ENCODE peak calls at places on chromosome 7, in eight cellular contexts. S is stomach, K is K562, A is tibial nerve, Q is transverse colon, X is upper lobe of left lung, L is A549, I is sigmoid colon. J is an unnamed sample.

GRCh38 chr7:151299940-151300665 is 41.5 kb upstream of the NUB1 start:
- DNase-seq in I (no peak), L (no peak), Q (no peak), K (no peak), X (no peak), S (no peak), A (no peak), J (peak)

GRCh38 chr7:110568932-110569331 is 522.0 kb upstream of the LRRN3 start:
- DNase-seq in K (no peak), Q (no peak), A (no peak), L (no peak), S (no peak), X (no peak), I (no peak), J (no peak)

GRCh38 chr7:46099091-46099490 is 178.0 kb upstream of the IGFBP3 start:
- DNase-seq in S (no peak), X (no peak), K (no peak), A (no peak), L (no peak), Q (no peak), I (no peak), J (no peak)

GRCh38 chr7:141700291-141700847 is 1.6 kb downstream of the DENND11 start:
- DNase-seq in I (no peak), A (no peak), Q (no peak), X (no peak), K (no peak), S (no peak), L (no peak), J (no peak)

GRCh38 chr7:98993024-98993897 is 114.9 kb downstream of the TRRAP start:
- DNase-seq in A (no peak), S (no peak), I (peak), L (no peak), Q (no peak), X (peak), K (no peak), J (peak)

GRCh38 chr7:104908636-104909035 is 105.4 kb upstream of the KMT2E start:
- DNase-seq in K (no peak), A (no peak), S (no peak), Q (no peak), I (no peak), X (no peak), L (no peak), J (no peak)

GRCh38 chr7:136018104-136018503 is 40.9 kb upstream of the MTPN start:
- DNase-seq in X (no peak), L (no peak), S (no peak), A (no peak), Q (no peak), I (no peak), K (no peak), J (no peak)

GRCh38 chr7:35477609-35478008 is 217.3 kb downstream of the HERPUD2 start:
- DNase-seq in Q (no peak), K (no peak), A (no peak), S (no peak), X (no peak), L (no peak), I (no peak), J (no peak)

GRCh38 chr7:129332354-129333056 is 101.7 kb upstream of the STRIP2 start:
- DNase-seq in Q (no peak), L (peak), S (no peak), A (no peak), K (no peak), X (no peak), I (no peak), J (no peak)

GRCh38 chr7:128131701-128132100 is 100.5 kb upstream of the LRRC4 start:
- DNase-seq in X (no peak), L (no peak), A (no peak), S (no peak), K (no peak), Q (no peak), I (no peak), J (no peak)

GRCh38 chr7:128136215-128136597 is 104.9 kb upstream of the LEP start:
- DNase-seq in Q (no peak), A (no peak), X (no peak), I (no peak), L (no peak), S (no peak), K (no peak), J (no peak)

GRCh38 chr7:128132426-128133069 is 101.3 kb upstream of the LRRC4 start:
- DNase-seq in S (no peak), A (no peak), Q (no peak), K (no peak), L (no peak), X (no peak), I (no peak), J (no peak)

GRCh38 chr7:128137096-128137655 is 103.9 kb upstream of the LEP start:
- DNase-seq in S (no peak), Q (no peak), X (no peak), K (no peak), L (no peak), A (no peak), I (no peak), J (no peak)

GRCh38 chr7:128135275-128136214 is 104.3 kb upstream of the LRRC4 start:
- DNase-seq in L (peak), X (peak), Q (peak), S (peak), A (peak), I (no peak), K (peak), J (no peak)
- TF ChIP-seq EP300 in L (no peak), X (no peak), Q (no peak), S (no peak), A (no peak), I (no peak), K (no peak), J (no peak)

GRCh38 chr7:26376208-26376917 is 84.7 kb downstream of the SNX10 start:
- DNase-seq in I (no peak), K (no peak), S (no peak), X (peak), Q (peak), L (peak), A (no peak), J (no peak)
- TF ChIP-seq POLR2A in I (no peak), K (no peak), S (no peak), X (no peak), Q (no peak), L (no peak), A (no peak), J (no peak)

DNA sequence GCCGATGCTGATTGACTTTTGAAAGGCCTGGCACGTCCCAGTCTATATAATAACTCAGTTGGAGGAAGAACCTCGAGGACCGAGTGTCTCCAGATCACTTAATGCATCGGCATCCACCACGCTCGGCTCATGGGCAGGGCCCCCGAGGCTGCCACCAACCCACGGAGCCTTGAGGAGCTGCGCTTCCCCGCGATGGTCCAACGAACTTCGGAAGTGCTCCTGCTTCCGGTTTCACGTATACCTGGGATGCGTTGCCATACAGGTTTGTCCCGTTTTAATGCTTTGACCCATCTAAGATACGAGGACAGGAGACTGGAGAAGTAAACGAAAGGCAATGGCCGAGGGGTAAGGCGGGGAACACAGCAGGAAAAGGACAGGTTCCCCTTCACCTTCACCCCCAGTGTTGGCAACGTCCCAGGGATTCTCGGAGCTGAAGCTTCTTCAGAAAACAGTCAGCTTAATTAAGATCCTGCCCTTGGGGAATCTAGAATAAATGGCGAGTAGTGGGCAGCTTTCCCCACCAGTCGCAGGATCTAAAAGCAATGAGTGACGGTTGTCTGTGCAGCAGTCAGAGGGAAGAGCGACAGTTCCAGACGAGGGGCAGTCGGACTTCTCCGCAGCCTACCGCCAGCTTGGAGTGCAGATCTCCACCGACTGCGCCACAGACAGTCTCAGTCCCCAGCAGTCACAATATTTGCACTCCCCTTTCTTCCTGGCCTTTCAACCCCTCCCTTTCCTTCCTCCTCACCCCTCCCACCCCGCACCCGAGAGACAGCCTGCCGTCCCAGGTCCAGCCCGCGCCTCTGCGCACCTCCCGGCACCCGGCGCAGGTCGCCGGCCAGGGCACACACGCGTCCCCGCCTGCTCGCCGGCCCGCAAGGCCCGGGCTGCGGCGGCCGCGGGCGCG is 10.7 kb upstream of the SP8 start:
- DNase-seq in S (no peak), I (no peak), A (no peak), L (peak), X (no peak), Q (no peak), K (no peak), J (no peak)
- TF ChIP-seq EP300 in S (no peak), I (no peak), A (no peak), L (no peak), X (no peak), Q (no peak), K (no peak), J (no peak)

DNA sequence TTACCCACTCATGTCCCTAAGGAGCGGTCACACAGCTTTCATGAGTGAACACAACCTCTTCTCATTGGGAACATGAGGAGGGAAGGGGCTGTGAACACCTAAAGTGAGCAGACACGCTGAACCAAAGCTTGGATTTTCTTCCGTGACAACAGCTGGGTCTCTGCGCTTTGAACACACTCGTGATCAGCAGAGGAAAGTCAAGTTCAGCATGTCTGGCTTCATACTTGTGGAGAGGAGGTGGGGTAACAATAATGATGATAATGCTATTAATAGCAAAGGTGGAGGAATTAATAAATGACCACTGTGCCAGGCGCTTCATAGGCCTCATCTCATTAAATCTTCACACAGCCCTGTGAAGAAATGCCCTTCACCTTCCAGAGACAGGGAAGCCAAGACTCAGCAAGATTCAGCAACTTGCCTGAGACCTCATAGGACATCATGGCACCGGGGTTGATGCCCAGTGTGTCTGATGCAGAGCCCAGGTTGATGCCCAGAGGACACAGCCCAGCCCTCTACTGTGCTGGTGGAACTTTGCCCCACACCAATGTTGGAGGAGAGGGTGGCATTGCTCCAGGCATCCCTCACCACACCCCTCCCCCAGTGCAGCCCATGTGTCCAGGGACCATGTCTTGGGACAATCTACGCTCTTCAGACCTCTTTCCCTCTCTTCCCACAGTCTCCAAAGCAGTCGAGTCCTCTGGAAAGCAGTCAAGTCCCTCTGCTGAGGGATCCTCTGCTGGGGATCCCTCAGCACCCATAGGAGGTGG is 40.6 kb downstream of the GSDME start:
- DNase-seq in Q (no peak), S (no peak), A (no peak), I (no peak), L (no peak), K (no peak), X (no peak), J (no peak)
- TF ChIP-seq POLR2A in Q (no peak), S (no peak), A (no peak), I (no peak), L (no peak), K (no peak), X (no peak), J (no peak)

GRCh38 chr7:17640730-17641377 is 299.4 kb downstream of the SNX13 start:
- DNase-seq in I (no peak), A (peak), L (peak), X (no peak), S (no peak), Q (no peak), K (peak), J (no peak)

GRCh38 chr7:17633099-17633498 is 307.2 kb downstream of the SNX13 start:
- DNase-seq in L (peak), I (no peak), S (no peak), K (no peak), Q (no peak), A (no peak), X (no peak), J (no peak)

GRCh38 chr7:17638727-17639126 is 301.6 kb downstream of the SNX13 start:
- DNase-seq in A (peak), S (no peak), I (no peak), K (no peak), Q (no peak), L (no peak), X (peak), J (no peak)
- TF ChIP-seq EP300 in A (no peak), S (no peak), I (no peak), K (no peak), Q (no peak), L (no peak), X (no peak), J (no peak)

GRCh38 chr7:75639071-75639892 is 99.5 kb downstream of the HIP1 start:
- DNase-seq in I (peak), A (peak), L (peak), S (peak), X (no peak), Q (peak), K (peak), J (no peak)
- TF ChIP-seq POLR2A in I (no peak), A (no peak), L (peak), S (no peak), X (no peak), Q (no peak), K (peak), J (no peak)

GRCh38 chr7:114539575-114539974 is 125.0 kb downstream of the FOXP2 start:
- DNase-seq in Q (peak), L (peak), I (no peak), X (no peak), S (no peak), A (peak), K (no peak), J (no peak)
- TF ChIP-seq EP300 in Q (no peak), L (no peak), I (no peak), X (no peak), S (no peak), A (no peak), K (no peak), J (no peak)

DNA sequence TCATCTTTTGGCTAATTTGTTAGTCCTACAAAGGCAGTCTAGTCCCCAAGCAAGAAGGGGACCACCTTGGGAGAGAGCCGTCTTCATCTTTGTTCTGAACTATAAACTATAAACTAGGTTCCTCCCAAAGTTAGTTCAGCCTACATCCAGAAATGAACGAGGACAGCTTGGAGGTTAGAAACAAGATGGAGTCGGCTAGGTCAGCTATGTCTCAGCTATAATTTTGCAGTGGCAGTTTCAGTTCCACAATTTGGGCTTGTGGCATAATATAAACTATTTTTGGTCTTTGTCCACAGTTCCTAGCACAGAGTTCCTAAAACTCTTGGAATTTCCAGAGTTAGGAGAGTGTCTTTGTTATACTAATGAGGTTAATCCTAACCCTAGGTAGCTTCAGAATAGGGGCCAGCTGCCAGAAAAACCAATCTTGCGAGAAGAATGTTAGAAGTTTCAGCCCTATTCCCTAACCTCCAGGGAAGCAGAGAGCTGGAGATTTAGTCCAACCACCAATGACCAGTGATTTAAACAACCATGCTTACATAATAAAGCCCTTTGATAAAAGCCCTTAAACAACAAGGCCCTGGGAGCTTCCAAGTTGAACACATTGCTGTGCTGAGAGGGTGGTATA is 131.9 kb downstream of the AKR1D1 start:
- DNase-seq in I (no peak), X (no peak), L (no peak), K (no peak), A (no peak), Q (no peak), S (no peak), J (no peak)
- TF ChIP-seq POLR2A in I (no peak), X (no peak), L (no peak), K (no peak), A (no peak), Q (no peak), S (no peak), J (no peak)

GRCh38 chr7:2926898-2927405 is 82.8 kb upstream of the GNA12 start:
- DNase-seq in Q (no peak), L (no peak), K (no peak), S (no peak), I (peak), A (no peak), X (peak), J (peak)

GRCh38 chr7:2923886-2924574 is 79.9 kb upstream of the GNA12 start:
- DNase-seq in S (no peak), I (no peak), X (no peak), L (no peak), K (no peak), A (no peak), Q (no peak), J (no peak)

GRCh38 chr7:2923291-2923781 is 79.2 kb upstream of the GNA12 start:
- DNase-seq in Q (no peak), I (no peak), S (no peak), X (no peak), A (no peak), L (no peak), K (no peak), J (no peak)

GRCh38 chr7:2926120-2926897 is 82.2 kb upstream of the GNA12 start:
- DNase-seq in A (no peak), K (no peak), I (peak), L (no peak), X (peak), S (no peak), Q (no peak), J (peak)

GRCh38 chr7:2924866-2925840 is 81.0 kb upstream of the GNA12 start:
- DNase-seq in I (peak), K (no peak), L (no peak), A (no peak), S (no peak), X (no peak), Q (no peak), J (no peak)
- TF ChIP-seq EP300 in I (no peak), K (no peak), L (no peak), A (no peak), S (no peak), X (no peak), Q (no peak), J (no peak)

J was measured in suprapubic skin.